ENCODE peak calls at places on chromosomes 11 and 22, in eight cellular contexts. K is Peyer's patch; J is fibroblast of lung; G is BJ; E is CD4-positive, CD25-positive, alpha-beta regulatory T cell; R is sigmoid colon; Q is transverse colon; I is upper lobe of right lung. V is an unnamed sample. For H3K27me3, the result is how much of the 10 kb centered on the place peaks cover.

GRCh38 chr22:17162731-17163130 is 3.7 kb upstream of the HDHD5 start:
- DNase-seq in K (no peak), J (no peak), G (no peak), E (no peak), R (no peak), Q (no peak), I (no peak), V (no peak)

GRCh38 chr22:32800158-32800557 is 1.3 kb upstream of the TIMP3 start:
- DNase-seq in K (no peak), J (peak), G (no peak), E (no peak), R (peak), Q (no peak), I (no peak), V (no peak)

GRCh38 chr11:86313793-86314192 is 11.8 kb downstream of the HIKESHI start:
- DNase-seq in K (no peak), J (no peak), G (no peak), E (no peak), R (no peak), Q (no peak), I (no peak), V (no peak)

GRCh38 chr11:76329084-76329648 is 51.8 kb downstream of the THAP12 start:
- DNase-seq in K (peak), J (peak), G (no peak), E (no peak), R (no peak), Q (no peak), I (no peak), V (no peak)

GRCh38 chr11:92329644-92330043 is 105.0 kb downstream of the FAT3 start:
- DNase-seq in K (no peak), J (peak), G (no peak), E (no peak), R (no peak), Q (no peak), I (no peak), V (no peak)

GRCh38 chr22:43396934-43397457 is 14.8 kb upstream of the MPPED1 start:
- DNase-seq in K (no peak), J (no peak), G (no peak), E (no peak), R (no peak), Q (no peak), I (peak), V (no peak)

GRCh38 chr11:89495951-89496350 is 4.8 kb upstream of the NOX4 start:
- DNase-seq in K (no peak), J (peak), G (peak), E (no peak), R (peak), Q (no peak), I (no peak), V (no peak)

GRCh38 chr11:6609502-6610015 is 2.5 kb downstream of the TAF10 start:
- DNase-seq in K (no peak), J (no peak), G (no peak), E (no peak), R (peak), Q (no peak), I (no peak), V (no peak)

GRCh38 chr11:111586305-111586915 is 15.8 kb upstream of the SIK2 start:
- DNase-seq in K (peak), J (peak), G (no peak), E (peak), R (no peak), Q (no peak), I (no peak), V (no peak)

GRCh38 chr22:31399211-31400022 is at the start of gene DRG1:
- DNase-seq in K (peak), J (peak), G (peak), E (peak), R (peak), Q (peak), I (peak), V (peak)

GRCh38 chr11:15901046-15901445 is 455.3 kb downstream of the SOX6 start:
- DNase-seq in K (no peak), J (no peak), G (no peak), E (no peak), R (no peak), Q (no peak), I (peak), V (no peak)

GRCh38 chr22:32354360-32355351 is 3.0 kb upstream of the RFPL3 start:
- DNase-seq in K (no peak), J (peak), G (no peak), E (no peak), R (no peak), Q (no peak), I (no peak), V (no peak)

GRCh38 chr22:25060522-25061071 is 108.1 kb downstream of the KIAA1671 start:
- DNase-seq in K (no peak), J (no peak), G (no peak), E (peak), R (no peak), Q (no peak), I (no peak), V (no peak)

DNA sequence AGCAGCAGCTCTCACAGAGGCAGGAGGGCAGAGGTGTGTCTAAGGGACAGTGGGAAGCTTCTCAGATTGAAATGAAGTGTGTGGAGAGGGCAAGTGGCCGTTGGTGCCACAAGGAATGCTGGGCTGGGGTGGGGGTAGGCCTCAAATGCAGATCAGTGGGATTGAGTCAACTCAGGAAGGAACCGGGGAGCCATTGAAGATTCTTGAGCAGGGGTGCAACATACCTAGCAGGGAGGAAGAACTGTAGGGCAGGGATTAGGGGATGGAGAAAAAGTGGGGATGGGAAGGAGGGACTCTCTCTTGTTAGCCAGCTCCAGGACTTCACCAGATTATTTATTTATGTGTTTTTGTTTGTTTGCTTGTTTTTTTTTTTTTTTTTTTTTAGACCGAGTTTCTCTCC is 2.9 kb upstream of the SEC14L2 start:
- DNase-seq in K (no peak), J (no peak), G (no peak), E (no peak), R (no peak), Q (no peak), I (no peak), V (no peak)
- H3K27me3 ChIP-seq in K (under half), J (under half), G (under half), E (under half), R (under half), Q (under half), I (under half), V (under half)

DNA sequence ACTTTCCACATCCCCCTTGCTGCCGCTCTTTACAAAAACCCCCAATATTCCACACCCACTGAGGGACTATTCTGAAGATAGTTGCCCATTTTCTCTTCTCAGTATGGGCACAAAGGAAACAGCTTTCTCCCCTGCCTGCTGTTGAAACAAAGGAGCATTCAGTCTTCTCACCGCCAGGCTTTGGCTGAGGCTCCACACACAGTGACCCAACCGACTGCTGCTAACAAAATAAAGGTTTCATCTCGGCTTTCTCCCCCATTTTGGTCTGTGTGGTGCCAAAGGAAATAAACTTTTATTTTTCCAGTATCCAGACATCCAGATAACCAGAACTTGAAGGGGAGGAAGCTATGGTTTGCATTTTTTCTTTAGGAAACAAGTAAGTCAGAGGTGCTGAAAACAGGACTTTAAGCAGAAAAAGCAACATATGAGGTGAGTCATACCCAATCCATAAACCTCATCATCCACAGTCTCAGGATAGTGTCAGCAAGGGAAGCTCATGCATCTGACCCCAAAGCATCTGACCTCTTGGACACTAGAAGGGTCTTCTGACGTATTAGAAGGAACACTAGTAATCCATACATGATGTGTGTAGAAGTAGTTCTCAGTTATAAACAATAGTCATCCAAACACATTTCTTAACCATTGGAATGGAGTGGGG is 6.4 kb downstream of the CLMP start:
- DNase-seq in K (no peak), J (peak), G (peak), E (no peak), R (no peak), Q (no peak), I (no peak), V (no peak)
- H3K4me3 ChIP-seq in K (no peak), J (peak), G (peak), E (no peak), R (peak), Q (no peak), I (no peak), V (no peak)

DNA sequence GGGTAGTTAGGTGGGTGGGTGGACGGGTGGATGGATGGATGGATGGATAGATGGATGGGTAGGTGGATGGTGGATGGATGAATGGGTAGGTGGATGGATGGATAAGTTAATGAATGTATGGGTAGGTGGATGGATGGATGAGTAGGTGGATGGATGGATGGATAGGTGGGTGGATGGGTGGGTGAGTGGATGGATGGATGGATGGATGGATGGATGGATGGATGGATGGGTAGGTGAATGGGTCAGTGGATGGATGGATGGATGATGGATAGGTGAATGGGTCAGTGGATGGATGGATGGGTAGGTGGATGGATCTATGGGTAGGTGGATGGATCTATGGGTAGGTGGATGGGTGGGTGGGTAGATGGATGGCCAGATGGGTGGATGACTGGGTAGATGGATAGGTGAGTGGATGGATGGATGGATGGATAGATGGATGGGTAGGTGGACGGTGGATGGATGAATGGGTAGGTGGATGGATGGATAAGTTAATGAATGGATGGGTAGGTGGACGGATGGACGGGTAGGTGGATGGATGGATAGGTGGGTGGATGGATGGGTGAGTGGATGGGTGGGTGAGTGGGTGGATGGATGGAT is 41.5 kb upstream of the RTL6 start:
- DNase-seq in K (no peak), J (no peak), G (no peak), E (no peak), R (peak), Q (no peak), I (peak), V (no peak)
- H3K27me3 ChIP-seq in K (under half), J (under half), G (under half), E (under half), R (under half), Q (under half), I (under half), V (under half)

GRCh38 chr11:94140154-94140655 is 11.6 kb downstream of the PANX1 start:
- DNase-seq in K (no peak), J (no peak), G (no peak), E (no peak), R (no peak), Q (no peak), I (no peak), V (no peak)
- H3K4me3 ChIP-seq in K (no peak), J (no peak), G (no peak), E (no peak), R (no peak), Q (no peak), I (no peak), V (no peak)

GRCh38 chr22:27802389-27803079 is 978 bp upstream of the MN1 start:
- DNase-seq in K (no peak), J (no peak), G (no peak), E (no peak), R (no peak), Q (no peak), I (no peak), V (no peak)

GRCh38 chr22:27804016-27804415 is 2.5 kb upstream of the MN1 start:
- DNase-seq in K (no peak), J (no peak), G (no peak), E (no peak), R (no peak), Q (no peak), I (no peak), V (no peak)

GRCh38 chr22:27801616-27802388 is at the start of gene MN1:
- DNase-seq in K (peak), J (peak), G (no peak), E (peak), R (no peak), Q (peak), I (peak), V (peak)

GRCh38 chr22:27805841-27806240 is 4.3 kb upstream of the MN1 start:
- DNase-seq in K (no peak), J (no peak), G (no peak), E (no peak), R (no peak), Q (no peak), I (no peak), V (no peak)

DNA sequence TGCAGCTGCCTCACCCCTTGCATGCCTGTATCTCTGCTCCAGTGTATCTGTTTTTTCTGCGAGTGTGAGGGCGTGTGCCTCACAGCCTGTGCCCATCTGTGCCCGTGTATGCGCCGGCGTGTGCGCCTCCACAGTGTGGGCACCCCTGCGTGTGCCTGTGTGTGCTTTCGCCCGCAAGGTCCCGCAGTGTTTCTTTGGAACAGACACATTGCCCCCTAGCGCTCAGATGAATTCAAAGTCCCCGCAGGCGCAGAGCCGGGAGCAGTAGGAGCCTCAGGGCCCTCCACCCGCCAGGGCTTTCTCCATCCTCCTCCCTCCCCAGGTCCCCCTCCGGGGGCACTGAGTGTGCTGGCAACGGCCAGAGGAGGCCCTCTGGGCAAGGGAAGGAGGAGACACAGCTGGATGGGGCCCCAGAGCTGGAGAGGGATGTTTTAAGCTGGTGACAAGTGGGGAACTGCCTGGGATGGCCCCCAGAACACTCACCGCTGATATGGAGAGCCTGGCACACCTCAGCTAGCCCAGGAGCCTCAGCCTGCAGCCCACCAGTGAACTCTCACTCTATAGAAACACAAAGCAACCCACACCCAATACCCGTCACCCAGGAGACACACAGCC is 3.2 kb upstream of the MN1 start:
- DNase-seq in K (peak), J (peak), G (no peak), E (peak), R (peak), Q (peak), I (peak), V (peak)
- H3K27me3 ChIP-seq in K (under half), J (under half), G (under half), E (under half), R (under half), Q (under half), I (under half), V (under half)

GRCh38 chr11:33500865-33501479 is 199.7 kb downstream of the C11orf91 start:
- DNase-seq in K (no peak), J (peak), G (no peak), E (no peak), R (no peak), Q (no peak), I (no peak), V (peak)
- H3K4me3 ChIP-seq in K (no peak), J (no peak), G (no peak), E (no peak), R (no peak), Q (no peak), I (no peak), V (no peak)

GRCh38 chr11:9763301-9763700 is 99.4 kb downstream of the SWAP70 start:
- DNase-seq in K (no peak), J (no peak), G (no peak), E (no peak), R (no peak), Q (no peak), I (no peak), V (no peak)
- H3K27me3 ChIP-seq in K (under half), J (under half), G (under half), E (under half), R (under half), Q (under half), I (under half), V (under half)

GRCh38 chr11:32431657-32432056 is 3.7 kb downstream of the WT1 start:
- DNase-seq in K (no peak), J (no peak), G (no peak), E (no peak), R (no peak), Q (no peak), I (no peak), V (no peak)
- H3K4me3 ChIP-seq in K (no peak), J (no peak), G (no peak), E (no peak), R (no peak), Q (no peak), I (no peak), V (no peak)